ENCODE peak calls at places on chromosome 19, in five cellular contexts. T, A, O, L and R are unnamed samples. For H3K4me1, the result is how much of the 10 kb centered on the place peaks cover.

GRCh38 chr19:40089462-40089861 is 1.3 kb downstream of the ZNF780A start:
- DNase-seq in T (no peak), A (no peak), O (no peak), L (no peak), R (no peak)

GRCh38 chr19:54662730-54663129 is at the start of gene LILRB4:
- DNase-seq in T (no peak), A (no peak), O (no peak), L (no peak), R (peak)

GRCh38 chr19:42253245-42254082 is 1.5 kb downstream of the ERF start:
- DNase-seq in T (no peak), A (peak), O (peak), L (peak), R (peak)

GRCh38 chr19:15469513-15470297 is 5.4 kb upstream of the RASAL3 start:
- DNase-seq in T (no peak), A (no peak), O (no peak), L (peak), R (no peak)

GRCh38 chr19:48403606-48404005 is 10.1 kb downstream of the GRIN2D start:
- DNase-seq in T (no peak), A (peak), O (peak), L (peak), R (peak)

GRCh38 chr19:47779524-47780214 is 1.2 kb downstream of the SELENOW start:
- DNase-seq in T (peak), A (peak), O (peak), L (no peak), R (peak)

GRCh38 chr19:55014714-55015113 is 23.4 kb downstream of the GP6 start:
- DNase-seq in T (no peak), A (no peak), O (no peak), L (no peak), R (no peak)

GRCh38 chr19:14112051-14112808 is 5.3 kb downstream of the PRKACA start:
- DNase-seq in T (no peak), A (no peak), O (no peak), L (no peak), R (peak)

GRCh38 chr19:8611890-8612806 is 1.6 kb upstream of the ADAMTS10 start:
- DNase-seq in T (peak), A (peak), O (peak), L (no peak), R (peak)

GRCh38 chr19:38152461-38153379 is 71.3 kb downstream of the DPF1 start:
- DNase-seq in T (no peak), A (no peak), O (no peak), L (no peak), R (no peak)

GRCh38 chr19:56403764-56404704 is at the start of gene ZNF583:
- DNase-seq in T (peak), A (peak), O (peak), L (peak), R (peak)

GRCh38 chr19:3642296-3642695 is 15.7 kb upstream of the CACTIN start:
- DNase-seq in T (no peak), A (no peak), O (no peak), L (no peak), R (no peak)

GRCh38 chr19:40433391-40434216 is 7.8 kb upstream of the SERTAD1 start:
- DNase-seq in T (peak), A (peak), O (peak), L (peak), R (peak)

GRCh38 chr19:47707135-47707925 is 5.9 kb upstream of the EHD2 start:
- DNase-seq in T (no peak), A (peak), O (peak), L (peak), R (peak)

GRCh38 chr19:3243851-3244700 is 19.6 kb downstream of the CELF5 start:
- DNase-seq in T (no peak), A (peak), O (peak), L (peak), R (peak)

GRCh38 chr19:41001243-41001971 is 10.3 kb downstream of the CYP2B6 start:
- DNase-seq in T (no peak), A (no peak), O (no peak), L (no peak), R (no peak)

GRCh38 chr19:16229322-16229641 is 31.6 kb downstream of the AP1M1 start:
- DNase-seq in T (no peak), A (no peak), O (no peak), L (no peak), R (no peak)

GRCh38 chr19:53991224-53992113 is at the start of gene CACNG6:
- DNase-seq in T (no peak), A (no peak), O (peak), L (no peak), R (no peak)

GRCh38 chr19:51131780-51132680 is 7.3 kb downstream of the SIGLEC9 start:
- DNase-seq in T (no peak), A (peak), O (peak), L (peak), R (peak)

GRCh38 chr19:41887711-41888382 is 4.9 kb downstream of the ARHGEF1 start:
- DNase-seq in T (no peak), A (peak), O (peak), L (peak), R (no peak)

GRCh38 chr19:45717983-45718650 is 12.6 kb downstream of the FBXO46 start:
- DNase-seq in T (no peak), A (peak), O (peak), L (no peak), R (peak)

GRCh38 chr19:30367421-30367820 is 4.8 kb upstream of the ZNF536 start:
- DNase-seq in T (no peak), A (no peak), O (no peak), L (no peak), R (no peak)

GRCh38 chr19:927044-927706 is 1.3 kb downstream of the ARID3A start:
- DNase-seq in T (no peak), A (peak), O (peak), L (no peak), R (no peak)

GRCh38 chr19:40596608-40597328 is 4.4 kb upstream of the LTBP4 start:
- DNase-seq in T (no peak), A (peak), O (peak), L (no peak), R (peak)

GRCh38 chr19:35592226-35592625 is 6.3 kb downstream of the PMIS2 start:
- DNase-seq in T (no peak), A (peak), O (peak), L (no peak), R (peak)

GRCh38 chr19:3404324-3405260 is 38.2 kb downstream of the NFIC start:
- DNase-seq in T (peak), A (peak), O (peak), L (no peak), R (peak)

GRCh38 chr19:2097330-2098327 is 914 bp downstream of the IZUMO4 start:
- DNase-seq in T (no peak), A (peak), O (no peak), L (no peak), R (no peak)

GRCh38 chr19:2552859-2553258 is 76.9 kb downstream of the GADD45B start:
- DNase-seq in T (no peak), A (no peak), O (no peak), L (peak), R (no peak)

GRCh38 chr19:19337120-19337519 is 16.5 kb downstream of the MAU2 start:
- DNase-seq in T (no peak), A (no peak), O (no peak), L (no peak), R (no peak)

GRCh38 chr19:55633866-55634265 is 6.9 kb upstream of the ZNF580 start:
- DNase-seq in T (no peak), A (no peak), O (no peak), L (no peak), R (no peak)

GRCh38 chr19:49064029-49064629 is 489 bp downstream of the NTF4 start:
- DNase-seq in T (no peak), A (no peak), O (no peak), L (no peak), R (no peak)

GRCh38 chr19:1221141-1221903 is 15.7 kb downstream of the STK11 start:
- DNase-seq in T (no peak), A (peak), O (peak), L (no peak), R (peak)

GRCh38 chr19:4675346-4675745 is 5.2 kb upstream of the MYDGF start:
- DNase-seq in T (no peak), A (no peak), O (no peak), L (no peak), R (no peak)

GRCh38 chr19:4682417-4683200 is 12.5 kb upstream of the MYDGF start:
- DNase-seq in T (no peak), A (no peak), O (no peak), L (no peak), R (no peak)

GRCh38 chr19:4676955-4677731 is 7.0 kb upstream of the MYDGF start:
- DNase-seq in T (no peak), A (peak), O (peak), L (no peak), R (peak)

GRCh38 chr19:4678881-4679379 is 8.8 kb upstream of the MYDGF start:
- DNase-seq in T (no peak), A (no peak), O (no peak), L (no peak), R (peak)

DNA sequence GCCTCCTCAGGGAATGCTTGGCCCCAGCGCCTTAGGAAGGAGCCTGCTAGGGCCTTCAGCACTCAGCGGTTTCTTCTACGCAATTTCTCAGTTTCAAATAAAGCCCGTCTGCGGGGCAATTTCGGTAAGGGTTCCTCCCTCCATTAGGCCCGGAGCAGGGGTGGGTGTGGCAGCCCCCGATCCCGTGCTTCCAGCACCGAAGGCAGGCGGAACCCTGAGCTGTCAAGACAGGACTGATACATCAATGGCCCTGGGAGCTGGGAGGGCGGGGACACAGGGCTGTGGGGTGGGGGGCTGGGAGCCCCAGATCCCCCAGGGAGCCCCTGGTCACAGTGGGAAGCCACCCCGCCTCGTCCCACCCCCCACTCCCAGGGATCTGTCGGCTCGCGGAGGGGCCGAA is 9.3 kb upstream of the MYDGF start:
- DNase-seq in T (no peak), A (no peak), O (no peak), L (no peak), R (no peak)
- TF ChIP-seq CTCF in T (no peak), A (no peak), O (no peak), L (no peak), R (no peak)

DNA sequence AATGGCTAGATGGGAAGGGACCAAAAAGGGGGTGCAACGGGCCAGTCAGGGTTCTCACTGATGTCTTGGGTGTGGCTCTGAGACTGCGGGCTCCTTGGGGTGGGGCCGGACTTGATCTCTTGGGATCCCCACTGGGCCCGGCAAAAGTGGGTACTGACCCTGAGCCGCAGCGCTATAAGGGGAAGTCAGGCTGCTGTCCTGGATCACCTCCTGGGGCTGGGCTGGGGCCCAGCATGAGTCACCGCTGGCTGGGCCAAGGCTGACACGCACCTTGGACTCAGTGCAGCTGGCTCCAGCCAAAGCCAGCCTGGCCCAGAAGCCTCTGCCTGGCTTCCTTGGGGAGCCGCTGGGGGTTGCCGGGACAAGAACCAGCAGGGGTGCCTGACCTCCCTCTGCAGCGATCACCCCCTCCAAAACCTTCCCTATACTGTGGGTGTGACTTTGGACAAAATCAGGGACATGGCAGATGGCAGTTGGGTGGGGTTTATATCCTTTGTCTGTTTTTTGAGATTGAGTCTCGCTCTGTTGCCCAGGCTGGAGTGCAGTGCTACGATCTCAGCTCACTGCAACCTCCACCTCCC is 614 bp upstream of the IQCN start:
- DNase-seq in T (peak), A (peak), O (peak), L (no peak), R (peak)
- H3K4me3 ChIP-seq in T (peak), A (no peak), O (no peak), L (no peak), R (no peak)

GRCh38 chr19:31875550-31875949 is 469.9 kb upstream of the ZNF507 start:
- DNase-seq in T (no peak), A (no peak), O (no peak), L (no peak), R (no peak)
- H3K4me1 ChIP-seq in T (under half), A (under half), O (under half), L (under half), R (under half)

GRCh38 chr19:10474962-10475451 is 28.1 kb downstream of the KEAP1 start:
- DNase-seq in T (no peak), A (no peak), O (no peak), L (no peak), R (no peak)

GRCh38 chr19:10478476-10478875 is 24.7 kb downstream of the KEAP1 start:
- DNase-seq in T (no peak), A (no peak), O (no peak), L (no peak), R (no peak)

GRCh38 chr19:10473192-10473591 is 30.0 kb downstream of the KEAP1 start:
- DNase-seq in T (no peak), A (peak), O (no peak), L (no peak), R (no peak)

DNA sequence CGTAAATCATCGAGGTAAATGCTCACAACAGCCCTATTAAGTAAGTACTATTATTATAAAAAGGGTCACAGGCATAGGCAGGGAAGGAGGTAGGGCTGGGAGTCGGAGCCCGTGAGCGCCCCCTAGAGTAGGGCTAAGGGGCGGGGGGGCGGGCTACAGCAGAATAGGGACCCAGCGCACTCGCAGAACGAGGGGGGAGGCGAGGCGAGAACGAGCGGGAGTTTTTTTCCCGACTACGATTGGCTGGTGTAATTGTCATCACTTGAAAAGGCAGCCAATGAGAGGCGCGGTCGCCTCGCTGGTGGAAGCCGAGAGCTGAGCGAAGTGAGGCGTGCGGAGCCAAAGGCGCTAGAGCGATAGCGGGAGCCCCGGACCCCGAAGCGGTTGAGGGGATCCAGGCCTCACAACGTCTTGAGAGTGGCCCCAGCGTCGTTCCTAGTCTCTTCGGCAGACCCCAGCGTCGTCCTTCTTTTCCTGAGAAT is 24.2 kb downstream of the KEAP1 start:
- DNase-seq in T (peak), A (peak), O (peak), L (peak), R (peak)
- TF ChIP-seq CTCF in T (peak), A (peak), O (peak), L (peak), R (peak)

GRCh38 chr19:17951151-17952040 is 15.5 kb upstream of the KCNN1 start:
- DNase-seq in T (no peak), A (no peak), O (no peak), L (no peak), R (no peak)
- H3K4me3 ChIP-seq in T (peak), A (no peak), O (peak), L (no peak), R (no peak)